ENCODE peak calls at places on chromosome 5, in seven cellular contexts. T is amniotic epithelial cell, M is A549, J is heart right ventricle, H is hepatic stellate cell, U is cardiac fibroblast, W is NCI-H460. X is an unnamed sample.

GRCh38 chr5:164868761-164869160 is 1363.3 kb downstream of the MAT2B start:
- DNase-seq in T (no peak), M (no peak), J (no peak), H (no peak), U (no peak), W (no peak), X (no peak)

GRCh38 chr5:42759456-42759855 is 2.8 kb downstream of the CCDC152 start:
- DNase-seq in T (peak; percentile 30), M (no peak), J (no peak), H (no peak), U (peak; percentile 3), W (no peak), X (peak; percentile 21)

GRCh38 chr5:149837680-149838269 is 106.8 kb downstream of the PDE6A start:
- DNase-seq in T (peak; percentile 64), M (peak; percentile 93), J (peak; percentile 34), H (peak; percentile 93), U (peak; percentile 78), W (peak; percentile 79), X (peak; percentile 82)

GRCh38 chr5:37658440-37658839 is 181.4 kb downstream of the GDNF start:
- DNase-seq in T (no peak), M (no peak), J (no peak), H (peak; percentile 5), U (no peak), W (no peak), X (peak; percentile 1)

GRCh38 chr5:135135530-135136201 is 101.6 kb upstream of the PITX1 start:
- DNase-seq in T (peak; percentile 77), M (no peak), J (peak; percentile 36), H (no peak), U (peak; percentile 77), W (peak; percentile 94), X (no peak)

GRCh38 chr5:109939109-109939682 is 249.5 kb downstream of the MAN2A1 start:
- DNase-seq in T (peak; percentile 95), M (no peak), J (no peak), H (no peak), U (peak; percentile 72), W (no peak), X (no peak)

GRCh38 chr5:88679638-88680037 is 203.3 kb downstream of the MEF2C start:
- DNase-seq in T (no peak), M (no peak), J (no peak), H (no peak), U (no peak), W (no peak), X (no peak)

GRCh38 chr5:172774561-172775271 is 3.7 kb upstream of the DUSP1 start:
- DNase-seq in T (no peak), M (no peak), J (no peak), H (no peak), U (no peak), W (no peak), X (no peak)

GRCh38 chr5:6556089-6556801 is 76.6 kb downstream of the NSUN2 start:
- DNase-seq in T (no peak), M (no peak), J (no peak), H (no peak), U (no peak), W (no peak), X (no peak)

GRCh38 chr5:92907914-92908606 is 673.0 kb downstream of the NR2F1-AS1 start:
- DNase-seq in T (peak; percentile 38), M (no peak), J (no peak), H (no peak), U (peak; percentile 72), W (no peak), X (no peak)

GRCh38 chr5:78779771-78780616 is 131.4 kb upstream of the LHFPL2 start:
- DNase-seq in T (peak; percentile 70), M (no peak), J (no peak), H (no peak), U (peak; percentile 80), W (no peak), X (peak; percentile 48)

GRCh38 chr5:39713224-39713911 is 288.6 kb upstream of the DAB2 start:
- DNase-seq in T (peak; percentile 33), M (no peak), J (no peak), H (no peak), U (peak; percentile 51), W (peak; percentile 94), X (no peak)

GRCh38 chr5:141882594-141883183 is 4.5 kb upstream of the PCDH1 start:
- DNase-seq in T (no peak), M (no peak), J (no peak), H (no peak), U (no peak), W (no peak), X (no peak)